ENCODE peak calls at places on chromosomes 2 and 18, in eight cellular contexts. Q is neuronal stem cell; W is psoas muscle; G is neural progenitor cell; S is heart right ventricle; E is right cardiac atrium; T is PC-3; Y is CD8-positive, alpha-beta memory T cell. M is an unnamed sample.

GRCh38 chr18:66235206-66235605 is 368.7 kb downstream of the CDH19 start:
- DNase-seq in Q (no peak), W (no peak), G (no peak), S (no peak), E (no peak), T (no peak), Y (no peak), M (no peak)

GRCh38 chr2:186422226-186422625 is 63.8 kb upstream of the ZC3H15 start:
- DNase-seq in Q (no peak), W (peak; percentile 78), G (no peak), S (no peak), E (peak; percentile 80), T (peak; percentile 93), Y (no peak), M (no peak)

GRCh38 chr2:239891692-239892091 is 133.4 kb downstream of the NDUFA10 start:
- DNase-seq in Q (no peak), W (no peak), G (no peak), S (no peak), E (no peak), T (no peak), Y (no peak), M (peak; percentile 35)

GRCh38 chr2:158619496-158619895 is 162.7 kb downstream of the PKP4 start:
- DNase-seq in Q (no peak), W (no peak), G (peak; percentile 7), S (no peak), E (no peak), T (peak; percentile 75), Y (no peak), M (no peak)

GRCh38 chr2:119240311-119241204 is 16.9 kb downstream of the STEAP3 start:
- DNase-seq in Q (no peak), W (peak; percentile 97), G (peak; percentile 37), S (peak; percentile 72), E (peak; percentile 86), T (peak; percentile 71), Y (no peak), M (no peak)

GRCh38 chr2:1561259-1561658 is 148.0 kb downstream of the TPO start:
- DNase-seq in Q (no peak), W (no peak), G (no peak), S (no peak), E (no peak), T (no peak), Y (no peak), M (no peak)

GRCh38 chr2:158586491-158586890 is 129.7 kb downstream of the PKP4 start:
- DNase-seq in Q (no peak), W (no peak), G (no peak), S (no peak), E (no peak), T (peak; percentile 83), Y (no peak), M (no peak)

GRCh38 chr2:12931211-12931844 is 214.6 kb downstream of the TRIB2 start:
- DNase-seq in Q (no peak), W (no peak), G (peak; percentile 51), S (no peak), E (no peak), T (peak; percentile 67), Y (no peak), M (peak; percentile 24)

GRCh38 chr2:98576666-98577312 is 31.5 kb downstream of the COA5 start:
- DNase-seq in Q (no peak), W (no peak), G (no peak), S (no peak), E (no peak), T (no peak), Y (no peak), M (no peak)

GRCh38 chr2:177355874-177356273 is 36.7 kb upstream of the AGPS start:
- DNase-seq in Q (no peak), W (no peak), G (no peak), S (no peak), E (no peak), T (no peak), Y (no peak), M (no peak)

GRCh38 chr18:51757525-51757924 is 560.0 kb upstream of the MEX3C start:
- DNase-seq in Q (no peak), W (no peak), G (no peak), S (no peak), E (no peak), T (no peak), Y (no peak), M (no peak)

GRCh38 chr18:41371718-41372117 is 583.3 kb upstream of the PIK3C3 start:
- DNase-seq in Q (no peak), W (no peak), G (no peak), S (no peak), E (peak; percentile 36), T (no peak), Y (no peak), M (no peak)

GRCh38 chr2:127593228-127594115 is 52.5 kb upstream of the GPR17 start:
- DNase-seq in Q (no peak), W (no peak), G (no peak), S (no peak), E (no peak), T (no peak), Y (no peak), M (no peak)

GRCh38 chr2:236128321-236128720 is 39.9 kb downstream of the GBX2 start:
- DNase-seq in Q (no peak), W (no peak), G (no peak), S (no peak), E (no peak), T (no peak), Y (no peak), M (no peak)

GRCh38 chr2:129297430-129297829 is 682.0 kb upstream of the RAB6C start:
- DNase-seq in Q (no peak), W (no peak), G (peak; percentile 53), S (no peak), E (no peak), T (no peak), Y (no peak), M (no peak)

GRCh38 chr2:2799151-2799697 is 468.1 kb upstream of the MYT1L start:
- DNase-seq in Q (no peak), W (no peak), G (no peak), S (no peak), E (no peak), T (no peak), Y (no peak), M (no peak)

GRCh38 chr18:48504819-48505218 is 34.0 kb upstream of the CTIF start:
- DNase-seq in Q (no peak), W (no peak), G (no peak), S (no peak), E (no peak), T (no peak), Y (no peak), M (no peak)

GRCh38 chr2:182907081-182907830 is 40.8 kb upstream of the FRZB start:
- DNase-seq in Q (no peak), W (peak; percentile 77), G (peak; percentile 70), S (no peak), E (no peak), T (no peak), Y (no peak), M (no peak)

GRCh38 chr18:39799010-39799409 is 2156.0 kb upstream of the PIK3C3 start:
- DNase-seq in Q (no peak), W (no peak), G (no peak), S (no peak), E (no peak), T (peak; percentile 16), Y (no peak), M (no peak)

GRCh38 chr2:47198985-47199451 is 43.9 kb upstream of the STPG4 start:
- DNase-seq in Q (no peak), W (no peak), G (no peak), S (no peak), E (no peak), T (peak; percentile 96), Y (no peak), M (no peak)

GRCh38 chr2:184875911-184876310 is 277.6 kb downstream of the ZNF804A start:
- DNase-seq in Q (no peak), W (no peak), G (no peak), S (no peak), E (peak; percentile 10), T (no peak), Y (no peak), M (no peak)
- H3K27me3 ChIP-seq in Q (no peaks in the 10 kb centered on the region), W (no peaks in the 10 kb centered on the region), G (no peaks in the 10 kb centered on the region), S (no peaks in the 10 kb centered on the region), E (no peaks in the 10 kb centered on the region), T (no peaks in the 10 kb centered on the region), Y (no peaks in the 10 kb centered on the region), M (no peaks in the 10 kb centered on the region)

GRCh38 chr2:241312082-241312481 is 3.4 kb downstream of the HDLBP start:
- DNase-seq in Q (no peak), W (no peak), G (no peak), S (no peak), E (no peak), T (no peak), Y (no peak), M (no peak)

GRCh38 chr2:241308267-241308666 is 7.2 kb downstream of the HDLBP start:
- DNase-seq in Q (no peak), W (no peak), G (no peak), S (no peak), E (no peak), T (no peak), Y (no peak), M (no peak)

GRCh38 chr2:241309684-241310117 is 5.8 kb downstream of the HDLBP start:
- DNase-seq in Q (no peak), W (no peak), G (no peak), S (no peak), E (no peak), T (no peak), Y (peak; percentile 38), M (peak; percentile 10)

GRCh38 chr2:241308832-241309500 is 6.5 kb downstream of the HDLBP start:
- DNase-seq in Q (no peak), W (no peak), G (no peak), S (no peak), E (no peak), T (no peak), Y (no peak), M (no peak)

DNA sequence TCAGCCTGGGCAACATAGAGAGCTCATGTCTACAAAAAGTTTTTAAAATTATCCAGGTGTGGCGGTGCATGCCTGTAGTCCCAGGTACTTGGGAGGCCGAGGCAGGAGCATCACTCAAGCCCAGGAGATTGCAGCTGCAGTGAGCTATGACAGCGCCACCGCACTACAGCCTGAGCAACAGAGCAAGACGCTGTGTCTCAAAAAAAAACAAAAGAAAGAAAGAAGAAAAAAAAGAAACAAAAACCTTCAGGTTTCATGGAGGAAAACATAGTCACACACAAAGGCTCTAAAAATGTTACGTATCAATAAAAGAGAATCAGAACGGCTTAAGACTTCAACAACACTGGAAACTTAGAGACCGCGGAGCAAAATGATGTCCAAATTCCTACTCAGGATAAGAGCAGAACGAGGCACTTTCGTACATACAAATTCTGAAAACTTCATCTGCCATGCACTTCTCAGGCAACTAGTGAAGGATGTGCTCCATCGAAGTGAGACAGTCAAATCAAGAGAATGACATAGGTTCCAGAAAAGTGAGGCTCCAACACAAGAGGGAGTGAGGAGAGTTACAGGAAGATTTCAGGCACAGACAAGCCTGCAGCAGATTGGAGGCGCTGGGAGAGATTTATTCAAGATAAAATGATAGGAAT is 4.4 kb downstream of the HDLBP start:
- DNase-seq in Q (no peak), W (no peak), G (no peak), S (no peak), E (no peak), T (no peak), Y (no peak), M (no peak)
- H3K4me1 ChIP-seq in Q (no peaks in the 10 kb centered on the region), W (peaks cover 76% of the 10 kb centered on the region), G (no peaks in the 10 kb centered on the region), S (peaks cover 52% of the 10 kb centered on the region), E (no peaks in the 10 kb centered on the region), T (peaks cover 22% of the 10 kb centered on the region), Y (peaks cover 45% of the 10 kb centered on the region), M (peaks cover 33% of the 10 kb centered on the region)

GRCh38 chr2:230949966-230950832 is 25.2 kb upstream of the GPR55 start:
- DNase-seq in Q (no peak), W (no peak), G (no peak), S (no peak), E (no peak), T (no peak), Y (no peak), M (no peak)
- H3K4me3 ChIP-seq in Q (no peak overlapping the region), W (no peak overlapping the region), G (no peak overlapping the region), S (no peak overlapping the region), E (no peak overlapping the region), T (no peak overlapping the region), Y (no peak overlapping the region), M (no peak overlapping the region)

GRCh38 chr18:74453011-74453571 is 4.0 kb downstream of the DIPK1C start:
- DNase-seq in Q (peak; percentile 90), W (no peak), G (peak; percentile 92), S (no peak), E (no peak), T (no peak), Y (no peak), M (no peak)
- H3K27me3 ChIP-seq in Q (peaks cover 2% of the 10 kb centered on the region), W (no peaks in the 10 kb centered on the region), G (peaks cover 33% of the 10 kb centered on the region), S (peaks cover 30% of the 10 kb centered on the region), E (no peaks in the 10 kb centered on the region), T (peaks cover 91% of the 10 kb centered on the region), Y (peaks cover 13% of the 10 kb centered on the region), M (peaks cover 12% of the 10 kb centered on the region)

M was measured in CD4-positive, CD25-positive, alpha-beta regulatory T cell.